ENCODE peak calls at places on chromosomes 7 and 10, in nine cellular contexts. U is NCI-H2029 treated with DMSO at 0.1 percent for 48 hours; M is GM23248; X is activated CD4-positive, alpha-beta T cell treated with anti-CD3 and anti-CD28 coated beads for 48 hours; J is NCI-H2171; V is GF-D8; L is central memory CD4-positive, alpha-beta T cell; O is activated naive CD8-positive, alpha-beta T cell treated with anti-CD3 and anti-CD28 coated beads, Interleukin-2, amount 50 U/mL, for 24 hours; G is left ventricle myocardium inferior. T is an unnamed sample.

GRCh38 chr7:127667751-127668530 is 15.9 kb downstream of the SND1 start:
- DNase-seq in U (no peak), M (peak), X (no peak), J (no peak), V (peak), L (no peak), O (no peak), G (no peak), T (no peak)

GRCh38 chr7:37942934-37943610 is 22.6 kb downstream of the EPDR1 start:
- DNase-seq in U (no peak), M (no peak), X (no peak), J (no peak), V (no peak), L (no peak), O (no peak), G (peak), T (no peak)

GRCh38 chr10:110803830-110804338 is 67.8 kb upstream of the PDCD4 start:
- DNase-seq in U (no peak), M (peak), X (peak), J (no peak), V (no peak), L (peak), O (peak), G (no peak), T (peak)

GRCh38 chr10:116132716-116133420 is 140.1 kb downstream of the GFRA1 start:
- DNase-seq in U (no peak), M (no peak), X (no peak), J (no peak), V (no peak), L (no peak), O (no peak), G (no peak), T (no peak)

GRCh38 chr10:95243318-95243617 is 47.5 kb downstream of the PDLIM1 start:
- DNase-seq in U (no peak), M (no peak), X (no peak), J (no peak), V (no peak), L (no peak), O (no peak), G (no peak), T (no peak)

GRCh38 chr10:133309111-133309719 is 501 bp downstream of the ZNF511 start:
- DNase-seq in U (peak), M (peak), X (peak), J (peak), V (peak), L (peak), O (peak), G (peak), T (peak)

GRCh38 chr10:4650109-4650508 is 175.9 kb upstream of the AKR1E2 start:
- DNase-seq in U (no peak), M (peak), X (no peak), J (no peak), V (no peak), L (no peak), O (no peak), G (no peak), T (no peak)

GRCh38 chr7:94060772-94061171 is 56.6 kb upstream of the BET1 start:
- DNase-seq in U (no peak), M (peak), X (no peak), J (no peak), V (no peak), L (no peak), O (no peak), G (no peak), T (no peak)

GRCh38 chr7:113968713-113969112 is 49.9 kb upstream of the PPP1R3A start:
- DNase-seq in U (no peak), M (no peak), X (no peak), J (no peak), V (no peak), L (no peak), O (no peak), G (no peak), T (no peak)

GRCh38 chr10:121194696-121195523 is 343.7 kb downstream of the WDR11 start:
- DNase-seq in U (no peak), M (no peak), X (no peak), J (no peak), V (no peak), L (no peak), O (no peak), G (no peak), T (no peak)

GRCh38 chr7:123218866-123219265 is 19.1 kb upstream of the SLC13A1 start:
- DNase-seq in U (no peak), M (no peak), X (no peak), J (no peak), V (no peak), L (no peak), O (no peak), G (no peak), T (no peak)

GRCh38 chr10:24488631-24489030 is 235.1 kb downstream of the ARHGAP21 start:
- DNase-seq in U (no peak), M (no peak), X (no peak), J (no peak), V (no peak), L (no peak), O (no peak), G (no peak), T (no peak)

GRCh38 chr7:45241339-45242109 is 83.9 kb downstream of the RAMP3 start:
- DNase-seq in U (no peak), M (no peak), X (no peak), J (no peak), V (no peak), L (no peak), O (no peak), G (peak), T (no peak)

GRCh38 chr10:121879476-121879875 is 48.4 kb downstream of the ATE1 start:
- DNase-seq in U (no peak), M (no peak), X (no peak), J (no peak), V (no peak), L (no peak), O (no peak), G (no peak), T (no peak)

GRCh38 chr10:17226891-17227303 is 1.1 kb upstream of the VIM start:
- DNase-seq in U (no peak), M (peak), X (no peak), J (no peak), V (no peak), L (no peak), O (no peak), G (no peak), T (no peak)

GRCh38 chr7:94095359-94096009 is 91.3 kb upstream of the BET1 start:
- DNase-seq in U (no peak), M (peak), X (no peak), J (no peak), V (no peak), L (no peak), O (no peak), G (no peak), T (no peak)

GRCh38 chr10:86169506-86170254 is 196.9 kb downstream of the GRID1 start:
- DNase-seq in U (no peak), M (no peak), X (no peak), J (no peak), V (no peak), L (no peak), O (no peak), G (no peak), T (no peak)

GRCh38 chr10:48522011-48522765 is 82.7 kb downstream of the ARHGAP22 start:
- DNase-seq in U (no peak), M (peak), X (no peak), J (no peak), V (no peak), L (no peak), O (no peak), G (no peak), T (no peak)

GRCh38 chr7:137157256-137157655 is 186.3 kb downstream of the PTN start:
- DNase-seq in U (no peak), M (no peak), X (no peak), J (no peak), V (no peak), L (no peak), O (no peak), G (no peak), T (no peak)

GRCh38 chr10:789831-790701 is 100.6 kb upstream of the DIP2C start:
- DNase-seq in U (no peak), M (no peak), X (no peak), J (no peak), V (no peak), L (no peak), O (no peak), G (no peak), T (no peak)

GRCh38 chr7:82677064-82677463 is 233.5 kb upstream of the CACNA2D1 start:
- DNase-seq in U (no peak), M (no peak), X (no peak), J (no peak), V (no peak), L (no peak), O (no peak), G (no peak), T (no peak)

GRCh38 chr7:151232272-151233110 is at the start of gene CHPF2:
- DNase-seq in U (peak), M (peak), X (peak), J (peak), V (peak), L (peak), O (peak), G (peak), T (peak)

GRCh38 chr10:33901166-33901565 is 566.7 kb upstream of the NRP1 start:
- DNase-seq in U (no peak), M (peak), X (no peak), J (no peak), V (no peak), L (no peak), O (no peak), G (no peak), T (no peak)

GRCh38 chr10:30822693-30823465 is 193.3 kb upstream of the LYZL2 start:
- DNase-seq in U (no peak), M (no peak), X (no peak), J (no peak), V (no peak), L (no peak), O (no peak), G (no peak), T (no peak)

GRCh38 chr7:27920281-27920946 is 180.5 kb downstream of the TAX1BP1 start:
- DNase-seq in U (no peak), M (no peak), X (no peak), J (no peak), V (no peak), L (no peak), O (no peak), G (no peak), T (no peak)

GRCh38 chr7:154953006-154953684 is 49.8 kb downstream of the PAXIP1 start:
- DNase-seq in U (peak), M (peak), X (peak), J (no peak), V (no peak), L (peak), O (peak), G (peak), T (peak)

GRCh38 chr7:135712796-135713195 is 15.2 kb downstream of the SLC13A4 start:
- DNase-seq in U (no peak), M (no peak), X (no peak), J (no peak), V (no peak), L (no peak), O (no peak), G (no peak), T (no peak)

GRCh38 chr10:13348216-13349017 is at the start of gene SEPHS1:
- DNase-seq in U (peak), M (peak), X (peak), J (peak), V (peak), L (peak), O (peak), G (peak), T (peak)

GRCh38 chr7:5045558-5046396 is at the start of gene RBAK:
- DNase-seq in U (peak), M (peak), X (peak), J (peak), V (peak), L (peak), O (peak), G (peak), T (peak)